ENCODE peak calls at places on chromosomes 13 and 19, in seven cellular contexts. M is CD4-positive, CD25-positive, alpha-beta regulatory T cell; K is CD8-positive, alpha-beta T cell; C is SK-N-SH; U is endodermal cell; A is tibial artery; V is HCT116. N is an unnamed sample.

GRCh38 chr13:100818706-100819105 is 144.1 kb upstream of the TMTC4 start:
- DNase-seq in M (no peak), K (no peak), V (no peak), A (no peak), U (no peak), C (no peak), N (no peak)

GRCh38 chr19:57803594-57804325 is 11.0 kb downstream of the ZNF552 start:
- DNase-seq in C (peak; percentile 68), K (no peak), A (no peak), V (peak; percentile 12), U (peak; percentile 89), M (no peak), N (no peak)

GRCh38 chr19:44553478-44554171 is 24.1 kb upstream of the CEACAM20 start:
- DNase-seq in U (no peak), V (no peak), M (no peak), C (no peak), A (no peak), K (no peak), N (no peak)

GRCh38 chr13:105907319-105908019 is 628.0 kb downstream of the EFNB2 start:
- DNase-seq in C (no peak), M (no peak), V (no peak), K (no peak), U (no peak), A (no peak), N (no peak)

GRCh38 chr19:48683349-48683748 is 10.5 kb upstream of the NTN5 start:
- DNase-seq in C (no peak), M (no peak), V (no peak), U (no peak), A (no peak), K (no peak), N (peak; percentile 78)

GRCh38 chr13:93505104-93505952 is 278.7 kb downstream of the GPC6 start:
- DNase-seq in K (no peak), C (no peak), A (no peak), V (no peak), M (no peak), U (no peak), N (no peak)

GRCh38 chr19:50258918-50259372 is 55.5 kb downstream of the MYH14 start:
- DNase-seq in V (no peak), C (peak; percentile 71), K (no peak), A (no peak), U (peak; percentile 87), M (no peak), N (peak; percentile 32)

GRCh38 chr13:23743269-23743668 is 145.9 kb downstream of the MIPEP start:
- DNase-seq in U (no peak), M (no peak), K (no peak), C (no peak), V (no peak), A (no peak), N (no peak)

GRCh38 chr13:110463876-110464510 is 97.5 kb downstream of the RAB20 start:
- DNase-seq in V (no peak), M (no peak), U (no peak), A (no peak), C (no peak), K (no peak), N (no peak)

GRCh38 chr19:12543855-12544254 is 7.4 kb downstream of the ZNF564 start:
- DNase-seq in A (no peak), U (no peak), M (no peak), V (no peak), C (no peak), K (no peak), N (no peak)

GRCh38 chr19:54209748-54210494 is 9.3 kb downstream of the RPS9 start:
- DNase-seq in K (no peak), C (peak; percentile 82), U (no peak), V (peak; percentile 40), A (peak; percentile 91), M (no peak), N (peak; percentile 90)

GRCh38 chr13:110444226-110444653 is 117.3 kb downstream of the RAB20 start:
- DNase-seq in V (peak; percentile 8), A (peak; percentile 62), K (no peak), C (no peak), U (no peak), M (no peak), N (no peak)

GRCh38 chr13:112996671-112997091 is 27.7 kb downstream of the MCF2L start:
- DNase-seq in A (no peak), C (no peak), V (no peak), K (no peak), M (no peak), U (no peak), N (no peak)

GRCh38 chr19:6273701-6274601 is 5.8 kb downstream of the MLLT1 start:
- DNase-seq in U (no peak), A (peak; percentile 98), V (no peak), M (no peak), K (no peak), C (peak; percentile 74), N (peak; percentile 93)

GRCh38 chr13:22375151-22375550 is 704.3 kb downstream of the FGF9 start:
- DNase-seq in C (no peak), M (no peak), U (no peak), A (no peak), V (no peak), K (no peak), N (no peak)

GRCh38 chr13:111005364-111005763 is 90.5 kb upstream of the ANKRD10 start:
- DNase-seq in K (no peak), U (no peak), M (no peak), A (no peak), V (peak; percentile 59), C (no peak), N (no peak)

GRCh38 chr13:113919761-113920160 is 54.1 kb downstream of the C13orf46 start:
- DNase-seq in U (peak; percentile 24), K (no peak), C (no peak), M (no peak), V (no peak), A (no peak), N (no peak)

GRCh38 chr13:37481005-37481857 is 117.3 kb downstream of the POSTN start:
- DNase-seq in C (no peak), U (no peak), K (no peak), M (no peak), A (no peak), V (no peak), N (no peak)

GRCh38 chr19:48618916-48619691 is at the start of the genes RPL18 and SPHK2:
- DNase-seq in K (peak; percentile 94), U (peak; percentile 99), V (peak; percentile 99), C (peak; percentile 97), A (peak; percentile 99), M (peak; percentile 90), N (peak; percentile 98)

GRCh38 chr19:34662919-34663318 is 14.0 kb downstream of the SCGB2B2 start:
- DNase-seq in V (peak; percentile 41), U (peak; percentile 74), M (no peak), C (peak; percentile 68), K (peak; percentile 18), A (no peak), N (no peak)

DNA sequence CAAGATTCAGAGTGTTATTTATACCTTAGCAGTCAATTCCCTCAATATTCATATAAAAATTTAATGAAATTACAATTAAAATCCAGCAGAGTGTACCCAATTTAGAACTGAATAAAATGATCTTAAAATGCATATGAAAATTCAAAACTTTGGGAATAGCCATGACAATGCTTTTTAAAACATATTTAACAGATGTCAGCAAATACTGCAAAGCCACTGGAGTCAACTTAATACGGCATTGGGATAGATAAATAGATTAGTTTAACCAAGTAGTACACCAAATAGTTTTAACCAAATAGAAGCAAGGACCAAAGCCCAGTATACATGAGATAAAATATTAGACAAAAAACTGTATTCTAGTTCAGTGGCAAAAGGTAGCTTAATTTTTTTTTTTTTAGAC is 79.8 kb downstream of the TNFSF13B start:
- DNase-seq in M (no peak), K (no peak), V (no peak), A (no peak), U (no peak), C (no peak), N (no peak)
- H3K27me3 ChIP-seq in M (peaks cover 7% of the 10 kb centered on the region), K (no peaks in the 10 kb centered on the region), V (peaks cover 49% of the 10 kb centered on the region), A (no peaks in the 10 kb centered on the region), U (no peaks in the 10 kb centered on the region), C (no peaks in the 10 kb centered on the region), N (no peaks in the 10 kb centered on the region)

GRCh38 chr19:45640849-45641273 is 1.7 kb upstream of the EML2 start:
- DNase-seq in U (peak; percentile 93), C (no peak), K (no peak), A (no peak), M (peak; percentile 15), V (peak; percentile 77), N (no peak)
- H3K4me1 ChIP-seq in U (peaks cover 5% of the 10 kb centered on the region), C (peaks cover 6% of the 10 kb centered on the region), K (peaks cover 41% of the 10 kb centered on the region), A (peaks cover 22% of the 10 kb centered on the region), M (peaks cover 57% of the 10 kb centered on the region), V (peaks cover 32% of the 10 kb centered on the region), N (peaks cover 30% of the 10 kb centered on the region)

DNA sequence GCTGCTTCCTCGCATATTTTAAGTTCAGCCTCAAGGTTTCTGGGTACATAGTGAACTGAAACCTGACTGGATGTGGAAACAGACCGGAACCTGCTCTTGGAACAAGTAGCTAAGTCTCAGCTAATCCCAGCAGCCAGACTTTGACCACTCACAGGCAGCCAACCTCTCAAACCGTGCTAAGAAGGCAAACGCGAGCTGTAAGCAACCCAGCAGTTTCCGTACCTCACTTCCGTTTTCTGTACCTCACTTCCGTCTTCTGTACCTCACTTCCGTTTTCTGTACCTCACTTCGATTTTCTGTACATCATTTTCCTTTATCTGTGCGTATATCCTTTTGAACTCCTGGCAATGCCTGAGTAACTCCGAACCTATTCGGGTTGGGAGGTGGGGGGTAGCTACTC is 96.8 kb downstream of the SUCLA2 start:
- DNase-seq in C (no peak), K (no peak), M (no peak), U (no peak), A (no peak), V (no peak), N (no peak)
- H3K27ac ChIP-seq in C (no peak overlapping the region), K (no peak overlapping the region), M (no peak overlapping the region), U (no peak overlapping the region), A (no peak overlapping the region), V (no peak overlapping the region), N (no peak overlapping the region)

GRCh38 chr19:41741244-41741554 is 14.1 kb upstream of the CEACAM6 start:
- DNase-seq in V (no peak), K (no peak), A (no peak), U (no peak), M (no peak), C (no peak), N (no peak)

GRCh38 chr19:41745761-41746160 is 9.6 kb upstream of the CEACAM6 start:
- DNase-seq in C (no peak), M (no peak), V (no peak), A (no peak), K (no peak), U (no peak), N (no peak)

GRCh38 chr19:41748012-41748411 is 7.3 kb upstream of the CEACAM6 start:
- DNase-seq in C (no peak), V (no peak), A (no peak), M (no peak), U (no peak), K (no peak), N (no peak)

GRCh38 chr19:41744850-41745249 is 10.5 kb upstream of the CEACAM6 start:
- DNase-seq in V (no peak), A (no peak), M (no peak), K (no peak), C (no peak), U (no peak), N (no peak)

DNA sequence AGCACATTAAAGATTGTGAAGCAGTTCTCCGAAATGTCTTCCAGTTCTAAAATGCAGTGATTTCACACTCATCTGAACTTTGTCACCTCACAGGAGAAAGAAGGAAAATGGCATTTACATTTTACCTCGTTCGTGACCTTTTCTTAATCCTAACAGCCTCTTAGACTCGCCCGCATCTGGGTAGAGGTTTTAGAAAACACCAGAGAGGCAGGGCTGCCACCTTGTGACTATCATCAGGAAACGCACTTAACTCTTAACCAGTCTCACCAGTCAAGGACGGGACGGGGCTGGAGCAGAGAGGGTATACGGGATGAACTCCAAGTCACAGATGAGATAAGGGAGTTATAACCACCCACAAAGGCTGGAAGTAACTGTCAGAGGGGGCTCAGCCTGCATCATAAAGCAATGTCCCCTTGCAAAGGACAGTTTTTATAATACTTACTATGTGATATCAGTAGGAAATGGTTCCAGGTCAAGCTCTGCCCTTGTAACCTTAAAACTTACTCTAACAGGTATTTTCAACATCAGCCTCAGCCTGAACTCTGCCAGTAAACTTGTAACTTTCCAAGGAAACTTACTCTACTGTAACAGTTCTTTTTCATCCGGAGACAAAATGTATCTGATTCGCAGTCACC is 8.6 kb upstream of the CEACAM6 start:
- DNase-seq in M (peak; percentile 7), C (peak; percentile 40), U (peak; percentile 80), A (no peak), K (no peak), V (peak; percentile 47), N (no peak)
- H3K27me3 ChIP-seq in M (peaks cover 5% of the 10 kb centered on the region), C (peaks cover 55% of the 10 kb centered on the region), U (peaks cover 44% of the 10 kb centered on the region), A (no peaks in the 10 kb centered on the region), K (no peaks in the 10 kb centered on the region), V (peaks cover 62% of the 10 kb centered on the region), N (no peaks in the 10 kb centered on the region)

N was measured in psoas muscle.